ENCODE peak calls at places on chromosomes 13 and 19, in six cellular contexts. F is lower leg skin; K is WTC11; Q is adipocyte; E is T-helper 1 cell; W is activated gamma-delta T cell treated with anti-CD3 and anti-CD28 coated beads, Interleukin-2, amount 50 U/mL, for 16 hours. P is an unnamed sample.

GRCh38 chr19:55112781-55113569 is 4.5 kb downstream of the PPP1R12C start:
- DNase-seq in Q (no peak), W (no peak), E (no peak), K (peak), F (no peak), P (no peak)

GRCh38 chr13:39982745-39983144 is 327.3 kb downstream of the COG6 start:
- DNase-seq in Q (no peak), W (no peak), E (no peak), F (no peak), K (no peak), P (no peak)

GRCh38 chr19:49488046-49488862 is 846 bp downstream of the RPL13A start:
- DNase-seq in W (no peak), F (no peak), K (no peak), Q (peak), E (no peak), P (no peak)

GRCh38 chr19:16381756-16382401 is 57.3 kb downstream of the KLF2 start:
- DNase-seq in F (peak), K (no peak), W (no peak), E (no peak), Q (no peak), P (no peak)

GRCh38 chr13:97068146-97068545 is 73.9 kb upstream of the OXGR1 start:
- DNase-seq in W (no peak), K (no peak), E (no peak), F (no peak), Q (no peak), P (peak)

GRCh38 chr13:63636231-63636993 is 2220.8 kb upstream of the PCDH20 start:
- DNase-seq in W (no peak), Q (no peak), K (no peak), E (no peak), F (no peak), P (no peak)

GRCh38 chr19:4737955-4738580 is 14.4 kb upstream of the DPP9 start:
- DNase-seq in Q (no peak), F (no peak), E (no peak), K (no peak), W (no peak), P (no peak)

GRCh38 chr13:30829788-30830637 is 76.1 kb upstream of the MEDAG start:
- DNase-seq in W (no peak), Q (no peak), K (no peak), E (no peak), F (no peak), P (no peak)

GRCh38 chr13:53648673-53649072 is 620.1 kb downstream of the OLFM4 start:
- DNase-seq in Q (no peak), K (no peak), W (no peak), E (no peak), F (no peak), P (no peak)

GRCh38 chr19:3612330-3612729 is 5.7 kb upstream of the TBXA2R start:
- DNase-seq in K (no peak), Q (no peak), W (no peak), F (no peak), E (no peak), P (no peak)

GRCh38 chr19:22893855-22894270 is 61.8 kb downstream of the ZNF723 start:
- DNase-seq in Q (no peak), F (no peak), K (no peak), W (no peak), E (no peak), P (no peak)

GRCh38 chr19:48695743-48696352 is at the start of gene FUT2:
- DNase-seq in W (no peak), K (peak), Q (no peak), E (no peak), F (no peak), P (peak)

GRCh38 chr13:45511310-45512147 is 46.8 kb downstream of the COG3 start:
- DNase-seq in E (no peak), Q (peak), K (no peak), F (no peak), W (peak), P (peak)

GRCh38 chr19:1512671-1513491 is at the start of gene ADAMTSL5:
- DNase-seq in F (no peak), W (peak), E (peak), Q (peak), K (peak), P (no peak)

GRCh38 chr13:21079761-21080730 is 18.7 kb upstream of the LATS2 start:
- DNase-seq in Q (peak), K (no peak), F (no peak), W (no peak), E (no peak), P (no peak)

GRCh38 chr13:50074843-50075242 is 59.6 kb downstream of the KCNRG start:
- DNase-seq in K (no peak), F (no peak), Q (no peak), E (no peak), W (no peak), P (no peak)

GRCh38 chr19:40501599-40501998 is 34.8 kb downstream of the SPTBN4 start:
- DNase-seq in Q (no peak), F (no peak), E (no peak), W (no peak), K (no peak), P (no peak)

GRCh38 chr13:76522083-76522755 is 364.0 kb downstream of the KCTD12 start:
- DNase-seq in K (peak), E (no peak), W (no peak), Q (peak), F (no peak), P (no peak)

GRCh38 chr13:64819081-64819480 is 2411.1 kb downstream of the PCDH9 start:
- DNase-seq in Q (no peak), K (no peak), F (no peak), W (no peak), E (no peak), P (no peak)

GRCh38 chr13:20824762-20825161 is 51.0 kb upstream of the EEF1AKMT1 start:
- DNase-seq in Q (no peak), K (no peak), E (no peak), W (no peak), F (no peak), P (no peak)

GRCh38 chr13:47327856-47328255 is 431.0 kb upstream of the HTR2A start:
- DNase-seq in W (no peak), K (no peak), Q (no peak), F (no peak), E (no peak), P (no peak)

GRCh38 chr19:17922138-17922537 is 10.7 kb upstream of the CCDC124 start:
- DNase-seq in W (no peak), Q (no peak), F (no peak), E (no peak), K (no peak), P (no peak)

GRCh38 chr19:46133101-46133627 is 8.7 kb upstream of the IGFL3 start:
- DNase-seq in K (peak), F (peak), W (no peak), Q (peak), E (no peak), P (peak)

GRCh38 chr19:47239610-47240296 is 8.8 kb upstream of the BBC3 start:
- DNase-seq in F (peak), Q (peak), E (peak), W (peak), K (peak), P (peak)

GRCh38 chr19:38596057-38596981 is 21.4 kb downstream of the MAP4K1 start:
- DNase-seq in Q (peak), E (no peak), F (no peak), K (peak), W (no peak), P (no peak)

GRCh38 chr13:94550030-94550738 is 45.8 kb downstream of the TGDS start:
- DNase-seq in W (no peak), E (peak), F (no peak), K (no peak), Q (peak), P (peak)

GRCh38 chr13:39770514-39770913 is 115.1 kb downstream of the COG6 start:
- DNase-seq in K (no peak), W (no peak), Q (no peak), F (no peak), E (no peak), P (no peak)

GRCh38 chr13:48165727-48166126 is 67.3 kb upstream of the ITM2B start:
- DNase-seq in W (no peak), E (no peak), K (no peak), F (no peak), Q (no peak), P (no peak)

GRCh38 chr19:41265376-41266153 is 1.4 kb downstream of the HNRNPUL1 start:
- DNase-seq in K (no peak), Q (peak), F (no peak), E (peak), W (no peak), P (no peak)

P was measured in NCI-H510A.